ENCODE peak calls at places on chromosomes 2 and 18, in ten cellular contexts. S is OCI-LY7; K is effector memory CD4-positive, alpha-beta T cell; G is stomach; N is left lung; U is thoracic aorta; R is coronary artery; F is substantia nigra; D is MM.1S; L is right cardiac atrium. B is an unnamed sample.
A peak's percentile ranks its signal among the peaks of the same experiment; 100 is the strongest.

GRCh38 chr2:218066946-218067515 is 2.0 kb upstream of the RUFY4 start:
- DNase-seq in K (no peak), G (no peak), S (no peak), U (no peak), N (no peak), F (no peak), D (no peak), L (no peak), R (no peak), B (no peak)

GRCh38 chr2:157093666-157094065 is 163.8 kb upstream of the GALNT5 start:
- DNase-seq in F (no peak), G (no peak), R (no peak), N (no peak), K (no peak), U (no peak), S (no peak), D (no peak), L (no peak), B (no peak)

GRCh38 chr2:201642579-201643215 is 606 bp downstream of the TMEM237 start:
- DNase-seq in S (peak; percentile 88), F (peak; percentile 77), D (peak; percentile 80), U (peak; percentile 39), K (peak; percentile 74), L (peak; percentile 94), N (peak; percentile 81), G (peak; percentile 83), R (peak; percentile 91), B (peak; percentile 73)

GRCh38 chr2:120763516-120763915 is 27.8 kb downstream of the GLI2 start:
- DNase-seq in U (no peak), R (peak; percentile 77), K (no peak), D (no peak), S (no peak), N (peak; percentile 31), F (no peak), L (peak; percentile 70), G (no peak), B (no peak)

GRCh38 chr2:65549262-65550036 is 117.0 kb upstream of the SPRED2 start:
- DNase-seq in N (no peak), U (no peak), K (no peak), G (no peak), D (no peak), R (no peak), F (no peak), L (no peak), S (no peak), B (no peak)

GRCh38 chr2:71243548-71244301 is 16.8 kb upstream of the PAIP2B start:
- DNase-seq in G (no peak), S (no peak), D (no peak), F (no peak), U (no peak), R (no peak), K (no peak), L (peak; percentile 78), N (no peak), B (no peak)

GRCh38 chr2:71948781-71949536 is 198.7 kb downstream of the CYP26B1 start:
- DNase-seq in L (no peak), S (no peak), K (no peak), G (no peak), U (no peak), F (no peak), N (no peak), R (no peak), D (no peak), B (no peak)

GRCh38 chr2:179447426-179447825 is 182.8 kb upstream of the SESTD1 start:
- DNase-seq in K (no peak), S (no peak), R (no peak), G (no peak), L (no peak), D (no peak), F (no peak), N (no peak), U (no peak), B (no peak)

GRCh38 chr2:239380831-239381708 is 19.8 kb downstream of the HDAC4 start:
- DNase-seq in L (peak; percentile 46), K (peak; percentile 68), D (no peak), N (peak; percentile 56), F (no peak), G (no peak), U (no peak), R (no peak), S (peak; percentile 33), B (no peak)

GRCh38 chr2:109447251-109447661 is 166.5 kb downstream of the SEPTIN10 start:
- DNase-seq in U (no peak), R (peak; percentile 68), N (no peak), S (no peak), G (no peak), F (no peak), L (no peak), K (no peak), D (no peak), B (no peak)

GRCh38 chr2:46351388-46352141 is 54.4 kb downstream of the EPAS1 start:
- DNase-seq in N (peak; percentile 57), S (no peak), U (no peak), R (no peak), F (no peak), L (peak; percentile 72), D (no peak), G (peak; percentile 49), K (peak; percentile 49), B (no peak)

GRCh38 chr2:38037757-38038615 is 38.0 kb downstream of the CYP1B1 start:
- DNase-seq in L (peak; percentile 79), D (no peak), U (no peak), R (no peak), K (no peak), S (no peak), F (peak; percentile 21), G (no peak), N (peak; percentile 41), B (peak; percentile 52)

GRCh38 chr2:232477751-232478510 is 9.7 kb downstream of the ECEL1 start:
- DNase-seq in F (no peak), D (no peak), U (no peak), S (no peak), R (no peak), L (no peak), G (no peak), N (peak; percentile 11), K (no peak), B (no peak)

GRCh38 chr2:168949324-168949723 is 48.2 kb downstream of the G6PC2 start:
- DNase-seq in U (no peak), S (no peak), K (no peak), L (no peak), G (no peak), R (no peak), F (no peak), N (no peak), D (no peak), B (no peak)

GRCh38 chr2:95310651-95311050 is 13.5 kb downstream of the KCNIP3 start:
- DNase-seq in U (no peak), N (no peak), S (no peak), L (no peak), K (no peak), G (no peak), D (no peak), F (no peak), R (no peak), B (no peak)

GRCh38 chr2:46175409-46175808 is 121.8 kb upstream of the EPAS1 start:
- DNase-seq in N (no peak), G (no peak), S (no peak), L (no peak), K (no peak), R (no peak), F (no peak), U (no peak), D (no peak), B (no peak)

GRCh38 chr2:67399144-67399543 is 2.0 kb downstream of the ETAA1 start:
- DNase-seq in R (no peak), N (no peak), D (no peak), K (no peak), L (no peak), U (no peak), F (no peak), G (no peak), S (no peak), B (no peak)

GRCh38 chr2:67399831-67400489 is 2.8 kb downstream of the ETAA1 start:
- DNase-seq in K (no peak), U (no peak), R (no peak), G (no peak), N (no peak), D (no peak), L (no peak), S (no peak), F (no peak), B (no peak)

GRCh38 chr2:67397143-67397986 is at the start of gene ETAA1:
- DNase-seq in K (peak; percentile 87), N (peak; percentile 94), S (peak; percentile 92), R (peak; percentile 93), L (peak; percentile 97), D (peak; percentile 94), G (peak; percentile 93), F (peak; percentile 90), U (peak; percentile 77), B (peak; percentile 85)

GRCh38 chr2:67400560-67401464 is 3.7 kb downstream of the ETAA1 start:
- DNase-seq in U (no peak), S (no peak), N (no peak), F (no peak), R (no peak), G (no peak), D (no peak), L (no peak), K (no peak), B (no peak)
- H3K27ac ChIP-seq in U (no peak overlapping the region), S (no peak overlapping the region), N (peak overlapping the region; percentile 16), F (no peak overlapping the region), R (peak overlapping the region; percentile 52), G (no peak overlapping the region), D (no peak overlapping the region), L (no peak overlapping the region), K (no peak overlapping the region), B (no peak overlapping the region)

GRCh38 chr2:61626827-61627226 is 88.7 kb upstream of the XPO1 start:
- DNase-seq in D (no peak), F (no peak), K (no peak), U (no peak), N (no peak), L (no peak), G (no peak), S (no peak), R (no peak), B (no peak)
- H3K27ac ChIP-seq in D (no peak overlapping the region), F (no peak overlapping the region), K (no peak overlapping the region), U (no peak overlapping the region), N (no peak overlapping the region), L (no peak overlapping the region), G (no peak overlapping the region), S (no peak overlapping the region), R (no peak overlapping the region), B (no peak overlapping the region)

GRCh38 chr2:31402388-31402787 is 12.2 kb downstream of the XDH start:
- DNase-seq in U (no peak), R (no peak), N (no peak), F (no peak), G (no peak), L (no peak), K (no peak), S (no peak), D (no peak), B (no peak)
- H3K27ac ChIP-seq in U (no peak overlapping the region), R (no peak overlapping the region), N (no peak overlapping the region), F (no peak overlapping the region), G (no peak overlapping the region), L (no peak overlapping the region), K (no peak overlapping the region), S (no peak overlapping the region), D (no peak overlapping the region), B (no peak overlapping the region)

DNA sequence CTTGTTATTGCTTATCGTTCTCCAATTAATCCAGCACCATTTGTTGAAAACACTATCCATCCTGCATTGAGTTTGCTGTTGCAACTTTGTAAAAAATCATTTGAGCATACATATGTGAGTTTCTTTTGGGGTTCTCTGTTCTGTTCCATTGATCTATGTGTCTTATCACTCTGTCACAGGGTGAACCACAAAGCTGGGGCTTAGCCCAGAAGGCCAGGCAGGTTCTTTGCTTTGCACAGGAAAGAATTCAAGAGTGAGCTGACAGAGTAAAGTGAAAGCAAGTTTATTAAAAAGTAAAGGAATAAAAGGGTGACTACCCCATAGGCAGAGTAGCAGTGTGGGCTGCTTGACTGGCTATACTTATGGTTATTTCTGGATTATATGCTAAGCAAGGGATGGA is 46.7 kb downstream of the RNF138 start:
- DNase-seq in F (no peak), S (no peak), L (no peak), U (no peak), R (no peak), N (no peak), D (no peak), K (no peak), G (no peak), B (no peak)
- H3K27ac ChIP-seq in F (no peak overlapping the region), S (no peak overlapping the region), L (no peak overlapping the region), U (no peak overlapping the region), R (no peak overlapping the region), N (no peak overlapping the region), D (no peak overlapping the region), K (no peak overlapping the region), G (no peak overlapping the region), B (no peak overlapping the region)